ENCODE peak calls at places on chromosomes 7 and 10, in five cellular contexts. H is stimulated activated naive CD8-positive, alpha-beta T cell treated with anti-CD3 and anti-CD28 coated beads, Interleukin-15, Interleukin-2, amounts not matched to agents 100 U/mL and 50 U/mL, for 24 hours; U is HTR-8/SVneo; O is cardiac muscle cell; J is D341Med. M is an unnamed sample.

GRCh38 chr10:109886037-109886787 is 37.1 kb downstream of the XPNPEP1 start:
- DNase-seq in J (no peak), U (no peak), O (no peak), H (no peak), M (no peak)

GRCh38 chr10:132030898-132031463 is 34.8 kb upstream of the JAKMIP3 start:
- DNase-seq in J (no peak), U (no peak), H (no peak), O (no peak), M (no peak)

GRCh38 chr10:79149345-79149661 is 80.5 kb downstream of the ZMIZ1 start:
- DNase-seq in H (no peak), O (no peak), U (no peak), J (no peak), M (no peak)

GRCh38 chr7:4791738-4792536 is 16.5 kb downstream of the AP5Z1 start:
- DNase-seq in O (peak), J (peak), H (peak), U (no peak), M (peak)

GRCh38 chr10:15369642-15370211 is 1.4 kb downstream of the FAM171A1 start:
- DNase-seq in H (no peak), O (peak), J (peak), U (peak), M (peak)

GRCh38 chr7:151087247-151088018 is 1.2 kb downstream of the AGAP3 start:
- DNase-seq in H (peak), J (peak), O (peak), U (no peak), M (peak)

GRCh38 chr7:42758124-42758523 is 153.7 kb downstream of the C7orf25 start:
- DNase-seq in U (no peak), O (no peak), H (no peak), J (no peak), M (no peak)

GRCh38 chr7:67854784-67855183 is 858.2 kb downstream of the TYW1 start:
- DNase-seq in H (no peak), J (no peak), O (no peak), U (no peak), M (no peak)

GRCh38 chr10:120460776-120461175 is 3.7 kb downstream of the PLPP4 start:
- DNase-seq in U (peak), J (no peak), O (no peak), H (no peak), M (no peak)

GRCh38 chr7:55502988-55503514 is 69.3 kb downstream of the VOPP1 start:
- DNase-seq in J (no peak), U (no peak), O (peak), H (no peak), M (no peak)

GRCh38 chr10:80485410-80486135 is 31.5 kb downstream of the TSPAN14 start:
- DNase-seq in U (no peak), J (no peak), H (no peak), O (no peak), M (no peak)

GRCh38 chr7:128407751-128408708 is 1.8 kb downstream of the IMPDH1 start:
- DNase-seq in O (no peak), U (no peak), H (no peak), J (peak), M (no peak)

GRCh38 chr10:126088144-126088543 is 191.8 kb downstream of the FANK1 start:
- DNase-seq in U (peak), J (no peak), O (no peak), H (no peak), M (peak)

GRCh38 chr7:116570306-116570705 is 45.5 kb downstream of the CAV1 start:
- DNase-seq in O (no peak), J (no peak), U (no peak), H (no peak), M (no peak)

GRCh38 chr10:59735296-59735695 is 18.0 kb downstream of the MRLN start:
- DNase-seq in U (no peak), O (no peak), J (no peak), H (no peak), M (no peak)

M was measured in adrenal gland.